ENCODE peak calls at places on chromosomes 5 and 9, in five cellular contexts. I is A549, Z is lung, Q is cardiac fibroblast, G is RWPE1. W is an unnamed sample.

GRCh38 chr9:133130721-133131244 is 9.7 kb upstream of the RALGDS start:
- DNase-seq in I (no peak), Z (no peak), Q (no peak), G (no peak), W (no peak)

GRCh38 chr5:125719681-125720676 is 703.2 kb upstream of the GRAMD2B start:
- DNase-seq in I (no peak), Z (peak), Q (no peak), G (no peak), W (no peak)

GRCh38 chr9:13721481-13722235 is 442.2 kb upstream of the MPDZ start:
- DNase-seq in I (no peak), Z (no peak), Q (peak), G (no peak), W (no peak)

GRCh38 chr5:81371354-81371876 is 22.5 kb downstream of the ACOT12 start:
- DNase-seq in I (no peak), Z (no peak), Q (no peak), G (no peak), W (no peak)

GRCh38 chr5:28017178-28017577 is 978.8 kb upstream of the CDH9 start:
- DNase-seq in I (no peak), Z (no peak), Q (no peak), G (no peak), W (no peak)

GRCh38 chr5:1324719-1325190 is 20.1 kb downstream of the CLPTM1L start:
- DNase-seq in I (no peak), Z (no peak), Q (no peak), G (no peak), W (no peak)

GRCh38 chr5:111997308-111998159 is 240.5 kb upstream of the NREP start:
- DNase-seq in I (peak), Z (no peak), Q (peak), G (peak), W (no peak)

GRCh38 chr9:120663380-120663779 is 50.9 kb downstream of the MEGF9 start:
- DNase-seq in I (no peak), Z (no peak), Q (no peak), G (no peak), W (no peak)

GRCh38 chr9:74379718-74380117 is 117.4 kb upstream of the RORB start:
- DNase-seq in I (peak), Z (no peak), Q (no peak), G (peak), W (peak)

GRCh38 chr5:157306092-157306491 is 40.2 kb downstream of the CYFIP2 start:
- DNase-seq in I (no peak), Z (no peak), Q (no peak), G (no peak), W (no peak)

GRCh38 chr5:173333900-173334685 is 5.9 kb upstream of the STC2 start:
- DNase-seq in I (no peak), Z (no peak), Q (peak), G (peak), W (peak)

GRCh38 chr9:35042081-35042604 is 30.3 kb downstream of the VCP start:
- DNase-seq in I (no peak), Z (no peak), Q (peak), G (peak), W (peak)

GRCh38 chr9:131382850-131383729 is 10.8 kb upstream of the PRRC2B start:
- DNase-seq in I (peak), Z (peak), Q (peak), G (peak), W (peak)

GRCh38 chr9:93149361-93149760 is 15.3 kb upstream of the NINJ1 start:
- DNase-seq in I (no peak), Z (no peak), Q (peak), G (no peak), W (no peak)

GRCh38 chr9:134217431-134218210 is 53.3 kb upstream of the RNU6ATAC start:
- DNase-seq in I (peak), Z (no peak), Q (no peak), G (no peak), W (peak)

GRCh38 chr9:33649463-33649862 is 125.4 kb downstream of the ANKRD18B start:
- DNase-seq in I (no peak), Z (no peak), Q (no peak), G (no peak), W (no peak)

GRCh38 chr5:151642472-151643140 is 44.1 kb downstream of the SPARC start:
- DNase-seq in I (no peak), Z (no peak), Q (no peak), G (no peak), W (no peak)

GRCh38 chr9:133762488-133763271 is 24.5 kb upstream of the SARDH start:
- DNase-seq in I (no peak), Z (no peak), Q (no peak), G (no peak), W (no peak)

GRCh38 chr5:24623018-24623417 is 21.8 kb downstream of the CDH10 start:
- DNase-seq in I (no peak), Z (no peak), Q (no peak), G (no peak), W (no peak)

GRCh38 chr5:72651779-72652178 is 144.6 kb upstream of the ZNF366 start:
- DNase-seq in I (peak), Z (no peak), Q (peak), G (no peak), W (peak)

GRCh38 chr5:100708625-100709171 is 173.5 kb downstream of the FAM174A start:
- DNase-seq in I (no peak), Z (no peak), Q (no peak), G (no peak), W (no peak)

GRCh38 chr5:118199801-118200200 is 788.5 kb downstream of the DTWD2 start:
- DNase-seq in I (no peak), Z (no peak), Q (no peak), G (no peak), W (no peak)

GRCh38 chr9:136175745-136176290 is 29.1 kb downstream of the LHX3 start:
- DNase-seq in I (no peak), Z (no peak), Q (no peak), G (no peak), W (no peak)

GRCh38 chr5:76542887-76543690 is 80.1 kb downstream of the F2RL2 start:
- DNase-seq in I (no peak), Z (no peak), Q (no peak), G (no peak), W (no peak)

GRCh38 chr5:10635257-10635860 is 71.5 kb downstream of the ANKRD33B start:
- DNase-seq in I (no peak), Z (no peak), Q (peak), G (peak), W (peak)

GRCh38 chr5:154221371-154221896 is 30.9 kb downstream of the GALNT10 start:
- DNase-seq in I (no peak), Z (peak), Q (peak), G (peak), W (peak)

GRCh38 chr5:82784521-82784920 is 292.7 kb downstream of the TMEM167A start:
- DNase-seq in I (no peak), Z (no peak), Q (peak), G (peak), W (no peak)

GRCh38 chr5:31811210-31811609 is 172.3 kb downstream of the PDZD2 start:
- DNase-seq in I (peak), Z (no peak), Q (peak), G (peak), W (no peak)

GRCh38 chr9:133948138-133948537 is 44.0 kb downstream of the VAV2 start:
- DNase-seq in I (no peak), Z (no peak), Q (no peak), G (no peak), W (no peak)

GRCh38 chr5:152124413-152125082 is 199.9 kb upstream of the GLRA1 start:
- DNase-seq in I (no peak), Z (no peak), Q (no peak), G (no peak), W (no peak)

GRCh38 chr5:179343021-179343781 is 2.1 kb downstream of the ADAMTS2 start:
- DNase-seq in I (no peak), Z (no peak), Q (peak), G (no peak), W (no peak)

GRCh38 chr5:143554918-143555477 is 151.5 kb upstream of the NR3C1 start:
- DNase-seq in I (peak), Z (no peak), Q (peak), G (no peak), W (no peak)

GRCh38 chr5:31664566-31664965 is 25.6 kb downstream of the PDZD2 start:
- DNase-seq in I (peak), Z (no peak), Q (peak), G (no peak), W (peak)

GRCh38 chr9:98146101-98146991 is 27.3 kb upstream of the TRIM14 start:
- DNase-seq in I (peak), Z (peak), Q (peak), G (peak), W (peak)

GRCh38 chr5:139340051-139340450 is 1.6 kb upstream of the PAIP2 start:
- DNase-seq in I (no peak), Z (no peak), Q (no peak), G (no peak), W (no peak)

GRCh38 chr5:154202379-154203260 is 12.1 kb downstream of the GALNT10 start:
- DNase-seq in I (no peak), Z (no peak), Q (no peak), G (no peak), W (peak)

GRCh38 chr9:38620483-38621433 is at the start of gene ANKRD18A:
- DNase-seq in I (peak), Z (peak), Q (peak), G (peak), W (peak)
- TF ChIP-seq CTCF in I (peak), Z (no peak), Q (peak), G (peak), W (peak)

DNA sequence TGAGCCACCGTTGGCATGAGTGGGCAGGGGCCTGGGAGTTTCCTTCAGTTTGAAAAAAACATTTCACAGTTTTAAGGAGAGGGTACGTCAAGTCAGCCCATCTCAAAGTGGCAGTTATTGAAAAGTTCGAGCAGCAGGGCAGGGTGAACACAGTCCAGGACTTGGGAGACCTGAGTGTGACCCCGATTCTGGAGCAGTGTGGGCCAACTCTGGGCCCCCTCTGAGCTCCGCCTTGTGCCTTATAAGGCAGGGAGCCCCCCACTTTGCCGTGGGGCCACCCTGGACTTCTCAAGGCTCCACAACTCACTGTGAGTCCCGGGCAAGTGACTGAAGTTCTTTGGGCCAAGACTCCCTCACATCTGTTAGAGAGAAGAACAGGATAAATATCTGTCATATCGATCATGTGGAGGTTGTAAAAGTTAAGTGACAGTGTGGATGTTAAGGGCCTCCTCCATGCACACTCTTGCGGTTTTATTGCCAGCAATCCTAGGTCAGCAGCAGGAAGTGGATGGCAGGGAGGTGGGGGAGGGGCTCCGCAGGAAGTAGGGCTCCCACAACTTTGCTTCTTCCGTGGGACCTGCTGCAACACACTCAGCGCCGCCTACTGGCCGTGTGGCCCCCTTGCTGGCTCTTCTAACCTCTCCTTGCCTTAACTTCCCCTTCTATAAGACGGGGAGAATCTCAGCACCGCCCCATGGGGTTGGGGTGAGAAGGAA is 38.4 kb downstream of the HRH2 start:
- DNase-seq in I (peak), Z (peak), Q (no peak), G (no peak), W (no peak)
- TF ChIP-seq CTCF in I (peak), Z (peak), Q (no peak), G (no peak), W (peak)

GRCh38 chr9:91676042-91676441 is 252.4 kb upstream of the NFIL3 start:
- DNase-seq in I (peak), Z (no peak), Q (no peak), G (peak), W (peak)
- TF ChIP-seq CTCF in I (peak), Z (no peak), Q (peak), G (peak), W (peak)

GRCh38 chr5:93675458-93676450 is 65.6 kb downstream of the POU5F2 start:
- DNase-seq in I (no peak), Z (no peak), Q (no peak), G (no peak), W (no peak)

GRCh38 chr5:93676707-93677106 is 64.7 kb downstream of the POU5F2 start:
- DNase-seq in I (no peak), Z (no peak), Q (no peak), G (no peak), W (no peak)

GRCh38 chr5:93677344-93678021 is 63.9 kb downstream of the POU5F2 start:
- DNase-seq in I (no peak), Z (peak), Q (peak), G (peak), W (peak)

DNA sequence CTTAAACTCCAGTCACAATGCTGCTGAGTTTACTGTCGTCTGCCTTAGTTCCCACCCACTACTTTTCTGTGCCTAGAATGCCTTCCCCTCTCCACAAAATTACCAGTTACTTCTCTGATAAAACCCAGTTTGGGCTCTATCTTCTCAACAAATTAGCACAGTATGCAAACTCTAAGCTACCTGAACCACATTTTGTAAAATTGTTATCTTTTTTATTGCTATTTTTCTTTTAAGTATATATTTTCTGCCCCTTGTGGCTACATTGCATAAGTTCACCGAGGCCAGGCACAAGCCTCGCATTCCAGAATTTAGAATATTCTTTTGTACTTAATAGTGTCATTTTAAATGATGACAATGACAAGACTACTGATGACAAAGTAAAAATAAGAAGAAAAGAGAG is 60.0 kb downstream of the POU5F2 start:
- DNase-seq in I (no peak), Z (no peak), Q (peak), G (no peak), W (no peak)
- TF ChIP-seq CTCF in I (no peak), Z (no peak), Q (peak), G (no peak), W (peak)

GRCh38 chr5:9512452-9512851 is 33.4 kb downstream of the SEMA5A start:
- DNase-seq in I (no peak), Z (no peak), Q (peak), G (no peak), W (no peak)

GRCh38 chr5:9516591-9516990 is 29.3 kb downstream of the SEMA5A start:
- DNase-seq in I (no peak), Z (no peak), Q (no peak), G (no peak), W (no peak)

GRCh38 chr5:9515451-9515850 is 30.4 kb downstream of the SEMA5A start:
- DNase-seq in I (no peak), Z (no peak), Q (no peak), G (no peak), W (no peak)

GRCh38 chr5:9514968-9515367 is 30.9 kb downstream of the SEMA5A start:
- DNase-seq in I (no peak), Z (no peak), Q (no peak), G (no peak), W (no peak)

DNA sequence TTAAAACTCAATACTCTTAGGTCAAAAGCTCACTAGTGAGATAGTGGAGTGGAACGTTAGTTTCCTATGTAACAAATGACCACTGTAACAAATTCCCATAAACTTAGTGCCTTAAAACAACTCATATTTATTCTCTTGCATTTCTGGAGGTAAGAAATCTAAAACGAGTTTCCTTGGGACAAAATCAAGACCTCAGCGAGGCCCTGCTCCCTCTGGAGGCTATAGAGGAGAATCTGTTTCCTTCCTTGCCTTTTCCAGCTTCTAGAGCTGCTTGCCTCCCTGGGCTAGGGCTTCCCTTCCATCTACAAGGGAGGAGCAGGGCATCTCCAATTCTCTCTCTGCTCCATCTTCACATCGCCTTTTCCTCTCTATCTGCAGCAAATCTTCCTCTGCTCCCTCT is 32.0 kb downstream of the SEMA5A start:
- DNase-seq in I (no peak), Z (no peak), Q (peak), G (no peak), W (no peak)
- TF ChIP-seq CTCF in I (no peak), Z (no peak), Q (peak), G (no peak), W (peak)

W was measured in PC-9.